ENCODE peak calls at places on chromosomes 7 and 10, in seven cellular contexts. One of them, this sample, is unnamed.

GRCh38 chr7:45978010-45978681 is 57.1 kb upstream of the IGFBP3 start:
- DNase-seq in Peyer's patch: no peak
- DNase-seq in fibroblast of lung: peak; percentile 88
- DNase-seq in body of pancreas: peak; percentile 35
- DNase-seq in heart right ventricle: no peak
- DNase-seq in endodermal cell: peak; percentile 85
- DNase-seq in A549: peak; percentile 99
- DNase-seq in this sample: no peak

GRCh38 chr10:101292194-101293006 is 61.6 kb upstream of the BTRC start:
- DNase-seq in Peyer's patch: no peak
- DNase-seq in fibroblast of lung: no peak
- DNase-seq in body of pancreas: peak; percentile 18
- DNase-seq in heart right ventricle: peak; percentile 13
- DNase-seq in endodermal cell: peak; percentile 58
- DNase-seq in A549: no peak
- DNase-seq in this sample: no peak

GRCh38 chr10:490891-491571 is 198.4 kb downstream of the DIP2C start:
- DNase-seq in Peyer's patch: peak; percentile 46
- DNase-seq in fibroblast of lung: peak; percentile 80
- DNase-seq in body of pancreas: no peak
- DNase-seq in heart right ventricle: peak; percentile 50
- DNase-seq in endodermal cell: no peak
- DNase-seq in A549: no peak
- DNase-seq in this sample: no peak

GRCh38 chr7:75992083-75992755 is 2.2 kb downstream of the TMEM120A start:
- DNase-seq in Peyer's patch: no peak
- DNase-seq in fibroblast of lung: no peak
- DNase-seq in body of pancreas: no peak
- DNase-seq in heart right ventricle: no peak
- DNase-seq in endodermal cell: peak; percentile 51
- DNase-seq in A549: no peak
- DNase-seq in this sample: no peak

GRCh38 chr7:155560982-155561686 is 14.8 kb upstream of the CNPY1 start:
- DNase-seq in Peyer's patch: no peak
- DNase-seq in fibroblast of lung: no peak
- DNase-seq in body of pancreas: no peak
- DNase-seq in heart right ventricle: no peak
- DNase-seq in endodermal cell: no peak
- DNase-seq in A549: no peak
- DNase-seq in this sample: no peak

GRCh38 chr10:61869276-61869675 is 32.2 kb upstream of the ARID5B start:
- DNase-seq in Peyer's patch: no peak
- DNase-seq in fibroblast of lung: no peak
- DNase-seq in body of pancreas: no peak
- DNase-seq in heart right ventricle: no peak
- DNase-seq in endodermal cell: no peak
- DNase-seq in A549: no peak
- DNase-seq in this sample: no peak

GRCh38 chr7:100219271-100219737 is 445 bp upstream of the PVRIG start:
- DNase-seq in Peyer's patch: no peak
- DNase-seq in fibroblast of lung: no peak
- DNase-seq in body of pancreas: no peak
- DNase-seq in heart right ventricle: no peak
- DNase-seq in endodermal cell: no peak
- DNase-seq in A549: no peak
- DNase-seq in this sample: no peak

GRCh38 chr7:77993823-77994222 is 195.2 kb downstream of the PHTF2 start:
- DNase-seq in Peyer's patch: no peak
- DNase-seq in fibroblast of lung: no peak
- DNase-seq in body of pancreas: no peak
- DNase-seq in heart right ventricle: no peak
- DNase-seq in endodermal cell: no peak
- DNase-seq in A549: no peak
- DNase-seq in this sample: no peak

GRCh38 chr10:57890691-57891090 is 377.0 kb downstream of the IPMK start:
- DNase-seq in Peyer's patch: no peak
- DNase-seq in fibroblast of lung: no peak
- DNase-seq in body of pancreas: no peak
- DNase-seq in heart right ventricle: no peak
- DNase-seq in endodermal cell: no peak
- DNase-seq in A549: no peak
- DNase-seq in this sample: no peak

GRCh38 chr10:124539935-124540641 is 78.5 kb downstream of the LHPP start:
- DNase-seq in Peyer's patch: peak; percentile 87
- DNase-seq in fibroblast of lung: peak; percentile 44
- DNase-seq in body of pancreas: peak; percentile 52
- DNase-seq in heart right ventricle: peak; percentile 70
- DNase-seq in endodermal cell: peak; percentile 91
- DNase-seq in A549: peak; percentile 62
- DNase-seq in this sample: peak; percentile 56

GRCh38 chr10:114869500-114869899 is 47.9 kb downstream of the FHIP2A start:
- DNase-seq in Peyer's patch: no peak
- DNase-seq in fibroblast of lung: peak; percentile 88
- DNase-seq in body of pancreas: no peak
- DNase-seq in heart right ventricle: no peak
- DNase-seq in endodermal cell: no peak
- DNase-seq in A549: no peak
- DNase-seq in this sample: no peak

GRCh38 chr7:16421333-16422099 is at the start of gene CRPPA:
- DNase-seq in Peyer's patch: no peak
- DNase-seq in fibroblast of lung: peak; percentile 53
- DNase-seq in body of pancreas: peak; percentile 47
- DNase-seq in heart right ventricle: peak; percentile 21
- DNase-seq in endodermal cell: peak; percentile 84
- DNase-seq in A549: no peak
- DNase-seq in this sample: peak; percentile 53

GRCh38 chr7:1725199-1725701 is 55.2 kb downstream of the ELFN1 start:
- DNase-seq in Peyer's patch: peak; percentile 53
- DNase-seq in fibroblast of lung: peak; percentile 27
- DNase-seq in body of pancreas: peak; percentile 30
- DNase-seq in heart right ventricle: peak; percentile 88
- DNase-seq in endodermal cell: peak; percentile 76
- DNase-seq in A549: no peak
- DNase-seq in this sample: no peak

GRCh38 chr7:55438085-55438764 is 73.1 kb downstream of the LANCL2 start:
- DNase-seq in Peyer's patch: no peak
- DNase-seq in fibroblast of lung: no peak
- DNase-seq in body of pancreas: no peak
- DNase-seq in heart right ventricle: no peak
- DNase-seq in endodermal cell: no peak
- DNase-seq in A549: no peak
- DNase-seq in this sample: no peak

GRCh38 chr10:8060010-8060703 is 5.7 kb downstream of the GATA3 start:
- DNase-seq in Peyer's patch: peak; percentile 72
- DNase-seq in fibroblast of lung: no peak
- DNase-seq in body of pancreas: no peak
- DNase-seq in heart right ventricle: no peak
- DNase-seq in endodermal cell: no peak
- DNase-seq in A549: no peak
- DNase-seq in this sample: peak; percentile 50

GRCh38 chr7:132881317-132881716 is 200.6 kb downstream of the CHCHD3 start:
- DNase-seq in Peyer's patch: no peak
- DNase-seq in fibroblast of lung: no peak
- DNase-seq in body of pancreas: no peak
- DNase-seq in heart right ventricle: no peak
- DNase-seq in endodermal cell: no peak
- DNase-seq in A549: no peak
- DNase-seq in this sample: no peak

GRCh38 chr7:81158189-81158588 is 239.3 kb upstream of the SEMA3C start:
- DNase-seq in Peyer's patch: no peak
- DNase-seq in fibroblast of lung: no peak
- DNase-seq in body of pancreas: no peak
- DNase-seq in heart right ventricle: no peak
- DNase-seq in endodermal cell: no peak
- DNase-seq in A549: no peak
- DNase-seq in this sample: no peak

GRCh38 chr10:96719205-96719604 is 1.1 kb downstream of the PIK3AP1 start:
- DNase-seq in Peyer's patch: no peak
- DNase-seq in fibroblast of lung: no peak
- DNase-seq in body of pancreas: no peak
- DNase-seq in heart right ventricle: no peak
- DNase-seq in endodermal cell: no peak
- DNase-seq in A549: no peak
- DNase-seq in this sample: no peak

GRCh38 chr7:98400538-98401427 is at the start of gene BAIAP2L1:
- DNase-seq in Peyer's patch: peak; percentile 95
- DNase-seq in fibroblast of lung: peak; percentile 66
- DNase-seq in body of pancreas: peak; percentile 99
- DNase-seq in heart right ventricle: peak; percentile 82
- DNase-seq in endodermal cell: peak; percentile 100
- DNase-seq in A549: peak; percentile 67
- DNase-seq in this sample: peak; percentile 74

GRCh38 chr10:132273966-132274365 is 33.8 kb downstream of the STK32C start:
- DNase-seq in Peyer's patch: no peak
- DNase-seq in fibroblast of lung: no peak
- DNase-seq in body of pancreas: no peak
- DNase-seq in heart right ventricle: no peak
- DNase-seq in endodermal cell: no peak
- DNase-seq in A549: no peak
- DNase-seq in this sample: no peak

GRCh38 chr10:110399163-110400094 is 94.7 kb upstream of the SMNDC1 start:
- DNase-seq in Peyer's patch: peak; percentile 58
- DNase-seq in fibroblast of lung: peak; percentile 96
- DNase-seq in body of pancreas: peak; percentile 54
- DNase-seq in heart right ventricle: peak; percentile 47
- DNase-seq in endodermal cell: no peak
- DNase-seq in A549: peak; percentile 90
- DNase-seq in this sample: no peak

GRCh38 chr10:79102056-79102874 is 33.5 kb downstream of the ZMIZ1 start:
- DNase-seq in Peyer's patch: peak; percentile 61
- DNase-seq in fibroblast of lung: peak; percentile 71
- DNase-seq in body of pancreas: no peak
- DNase-seq in heart right ventricle: peak; percentile 69
- DNase-seq in endodermal cell: no peak
- DNase-seq in A549: no peak
- DNase-seq in this sample: no peak

GRCh38 chr7:143512488-143513340 is 35.0 kb downstream of the TAS2R41 start:
- DNase-seq in Peyer's patch: no peak
- DNase-seq in fibroblast of lung: peak; percentile 12
- DNase-seq in body of pancreas: no peak
- DNase-seq in heart right ventricle: no peak
- DNase-seq in endodermal cell: no peak
- DNase-seq in A549: no peak
- DNase-seq in this sample: no peak

GRCh38 chr10:15427836-15428414 is 56.8 kb upstream of the FAM171A1 start:
- DNase-seq in Peyer's patch: no peak
- DNase-seq in fibroblast of lung: peak; percentile 78
- DNase-seq in body of pancreas: no peak
- DNase-seq in heart right ventricle: no peak
- DNase-seq in endodermal cell: no peak
- DNase-seq in A549: no peak
- DNase-seq in this sample: no peak

GRCh38 chr10:80177781-80178636 is 27.3 kb downstream of the ANXA11 start:
- DNase-seq in Peyer's patch: no peak
- DNase-seq in fibroblast of lung: peak; percentile 71
- DNase-seq in body of pancreas: no peak
- DNase-seq in heart right ventricle: no peak
- DNase-seq in endodermal cell: no peak
- DNase-seq in A549: no peak
- DNase-seq in this sample: no peak

GRCh38 chr7:28747854-28748253 is 210.3 kb downstream of the TRIL start:
- DNase-seq in Peyer's patch: no peak
- DNase-seq in fibroblast of lung: no peak
- DNase-seq in body of pancreas: no peak
- DNase-seq in heart right ventricle: no peak
- DNase-seq in endodermal cell: no peak
- DNase-seq in A549: no peak
- DNase-seq in this sample: no peak

GRCh38 chr7:73903321-73904218 is 42.6 kb downstream of the TMEM270 start:
- DNase-seq in Peyer's patch: peak; percentile 25
- DNase-seq in fibroblast of lung: no peak
- DNase-seq in body of pancreas: no peak
- DNase-seq in heart right ventricle: no peak
- DNase-seq in endodermal cell: no peak
- DNase-seq in A549: no peak
- DNase-seq in this sample: no peak

GRCh38 chr7:151735854-151736402 is 141.0 kb downstream of the PRKAG2 start:
- DNase-seq in Peyer's patch: no peak
- DNase-seq in fibroblast of lung: no peak
- DNase-seq in body of pancreas: no peak
- DNase-seq in heart right ventricle: peak; percentile 53
- DNase-seq in endodermal cell: no peak
- DNase-seq in A549: no peak
- DNase-seq in this sample: no peak
- H3K27ac ChIP-seq in Peyer's patch: peak overlapping the region; percentile 31
- H3K27ac ChIP-seq in fibroblast of lung: peak overlapping the region; percentile 72
- H3K27ac ChIP-seq in body of pancreas: no peak overlapping the region
- H3K27ac ChIP-seq in heart right ventricle: peak overlapping the region; percentile 88
- H3K27ac ChIP-seq in endodermal cell: peak overlapping the region; percentile 15
- H3K27ac ChIP-seq in A549: peak overlapping the region; percentile 85
- H3K27ac ChIP-seq in this sample: no peak overlapping the region

GRCh38 chr10:84665883-84666463 is 337.6 kb downstream of the CCSER2 start:
- DNase-seq in Peyer's patch: no peak
- DNase-seq in fibroblast of lung: no peak
- DNase-seq in body of pancreas: peak; percentile 26
- DNase-seq in heart right ventricle: no peak
- DNase-seq in endodermal cell: peak; percentile 86
- DNase-seq in A549: peak; percentile 15
- DNase-seq in this sample: no peak
- TF ChIP-seq CTCF in Peyer's patch: no peak
- TF ChIP-seq CTCF in fibroblast of lung: no peak
- TF ChIP-seq CTCF in body of pancreas: peak; percentile 23
- TF ChIP-seq CTCF in heart right ventricle: no peak
- TF ChIP-seq CTCF in endodermal cell: peak; percentile 92
- TF ChIP-seq CTCF in A549: peak; percentile 33
- TF ChIP-seq CTCF in this sample: peak; percentile 25

DNA sequence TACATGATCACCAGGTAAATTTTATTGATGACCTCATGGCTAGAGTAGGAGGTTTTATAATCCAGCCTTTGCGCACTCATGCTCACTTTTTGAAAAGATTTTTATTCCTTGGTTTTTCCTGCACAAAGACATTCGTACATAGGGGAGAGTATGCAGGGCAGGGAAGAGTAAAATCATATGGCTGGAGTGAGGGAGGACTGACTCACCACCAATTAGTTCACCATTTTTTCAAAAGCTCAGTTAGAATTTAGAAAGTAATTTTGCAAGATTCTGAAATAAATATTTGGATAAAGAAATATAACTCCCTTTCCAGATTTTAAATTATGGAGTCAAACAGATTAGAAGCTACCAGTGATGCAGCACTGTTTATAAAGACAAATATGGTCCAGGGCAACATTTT is 111.9 kb downstream of the SEMA3D start:
- DNase-seq in Peyer's patch: no peak
- DNase-seq in fibroblast of lung: peak; percentile 63
- DNase-seq in body of pancreas: no peak
- DNase-seq in heart right ventricle: no peak
- DNase-seq in endodermal cell: no peak
- DNase-seq in A549: no peak
- DNase-seq in this sample: no peak
- H3K27ac ChIP-seq in Peyer's patch: no peak overlapping the region
- H3K27ac ChIP-seq in fibroblast of lung: no peak overlapping the region
- H3K27ac ChIP-seq in body of pancreas: no peak overlapping the region
- H3K27ac ChIP-seq in heart right ventricle: no peak overlapping the region
- H3K27ac ChIP-seq in endodermal cell: no peak overlapping the region
- H3K27ac ChIP-seq in A549: no peak overlapping the region
- H3K27ac ChIP-seq in this sample: no peak overlapping the region

DNA sequence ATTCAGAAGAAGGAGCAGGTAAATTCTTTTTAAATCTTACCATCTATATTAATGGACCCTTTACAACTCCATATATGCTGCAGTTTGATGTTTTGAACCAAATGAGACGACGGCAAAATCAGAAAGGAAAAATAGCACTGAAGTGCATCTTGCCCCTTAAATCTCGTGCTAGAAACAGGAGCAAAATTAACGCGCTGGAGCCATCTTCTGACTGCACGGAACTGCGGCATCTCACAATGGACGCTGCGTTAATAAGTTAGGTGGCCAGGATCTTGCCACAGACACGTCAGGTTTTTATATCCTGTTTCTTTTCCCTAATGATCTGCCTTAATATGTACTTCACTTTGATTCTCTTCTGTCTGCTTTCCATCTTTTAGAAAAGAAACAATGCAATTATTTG is 354.5 kb downstream of the TFEC start:
- DNase-seq in Peyer's patch: peak; percentile 46
- DNase-seq in fibroblast of lung: peak; percentile 79
- DNase-seq in body of pancreas: no peak
- DNase-seq in heart right ventricle: peak; percentile 12
- DNase-seq in endodermal cell: no peak
- DNase-seq in A549: no peak
- DNase-seq in this sample: no peak
- TF ChIP-seq CTCF in Peyer's patch: no peak
- TF ChIP-seq CTCF in fibroblast of lung: peak; percentile 58
- TF ChIP-seq CTCF in body of pancreas: no peak
- TF ChIP-seq CTCF in heart right ventricle: no peak
- TF ChIP-seq CTCF in endodermal cell: no peak
- TF ChIP-seq CTCF in A549: peak; percentile 57
- TF ChIP-seq CTCF in this sample: no peak